ENCODE peak calls at places on chromosomes 12 and 14, in four cellular contexts. S is NCI-H2029, K is foreskin fibroblast, N is lower leg skin. M is an unnamed sample.

GRCh38 chr14:73289729-73290128 is 52.4 kb downstream of the PAPLN start:
- DNase-seq in S (no peak), K (peak), N (no peak), M (no peak)

GRCh38 chr12:109740694-109741245 is 27.1 kb downstream of the FAM222A start:
- DNase-seq in S (no peak), K (no peak), N (no peak), M (no peak)

GRCh38 chr12:100114574-100114973 is 28.1 kb downstream of the BLTP3B start:
- DNase-seq in S (no peak), K (peak), N (no peak), M (no peak)

GRCh38 chr12:107684029-107684790 is 1.4 kb upstream of the PWP1 start:
- DNase-seq in S (no peak), K (peak), N (no peak), M (no peak)

GRCh38 chr12:100476013-100476751 is 2.5 kb downstream of the NR1H4 start:
- DNase-seq in S (no peak), K (no peak), N (no peak), M (no peak)

GRCh38 chr14:74612346-74613021 is 447 bp upstream of the LTBP2 start:
- DNase-seq in S (peak), K (peak), N (no peak), M (peak)

GRCh38 chr12:110135012-110135411 is 10.9 kb downstream of the IFT81 start:
- DNase-seq in S (no peak), K (peak), N (no peak), M (no peak)

GRCh38 chr12:93591137-93591868 is 18.8 kb downstream of the SOCS2 start:
- DNase-seq in S (no peak), K (peak), N (peak), M (no peak)

GRCh38 chr12:88958961-88959360 is 378.7 kb upstream of the KITLG start:
- DNase-seq in S (peak), K (no peak), N (no peak), M (no peak)

GRCh38 chr14:57848353-57848752 is 17.5 kb downstream of the SLC35F4 start:
- DNase-seq in S (no peak), K (no peak), N (no peak), M (no peak)

GRCh38 chr12:81167694-81168093 is 89.8 kb downstream of the ACSS3 start:
- DNase-seq in S (no peak), K (peak), N (no peak), M (no peak)

GRCh38 chr14:28116716-28117115 is 649.9 kb upstream of the FOXG1 start:
- DNase-seq in S (no peak), K (no peak), N (no peak), M (no peak)

GRCh38 chr14:69107407-69108003 is 45.4 kb downstream of the DCAF5 start:
- DNase-seq in S (peak), K (peak), N (peak), M (peak)

GRCh38 chr12:31517994-31518393 is 72.9 kb downstream of the DENND5B start:
- DNase-seq in S (no peak), K (peak), N (no peak), M (no peak)

GRCh38 chr12:64352181-64352580 is 38.4 kb downstream of the C12orf56 start:
- DNase-seq in S (no peak), K (no peak), N (no peak), M (no peak)

GRCh38 chr12:65668981-65669695 is 155.1 kb upstream of the HMGA2 start:
- DNase-seq in S (no peak), K (no peak), N (no peak), M (no peak)

GRCh38 chr14:30985796-30986195 is 39.7 kb upstream of the AP4S1 start:
- DNase-seq in S (no peak), K (no peak), N (no peak), M (no peak)

GRCh38 chr12:6827982-6828670 is at the start of gene P3H3:
- DNase-seq in S (no peak), K (peak), N (no peak), M (no peak)

GRCh38 chr12:64767495-64767894 is 8.3 kb upstream of the GNS start:
- DNase-seq in S (no peak), K (no peak), N (no peak), M (no peak)

GRCh38 chr12:121796855-121797751 is 3.6 kb upstream of the RHOF start:
- DNase-seq in S (peak), K (peak), N (peak), M (no peak)

GRCh38 chr12:132284071-132284492 is 45.3 kb downstream of the GALNT9 start:
- DNase-seq in S (no peak), K (peak), N (no peak), M (peak)

GRCh38 chr12:95764848-95765247 is 25.7 kb downstream of the NTN4 start:
- DNase-seq in S (no peak), K (no peak), N (no peak), M (no peak)

GRCh38 chr14:41957459-41957858 is 350.8 kb downstream of the LRFN5 start:
- DNase-seq in S (no peak), K (no peak), N (no peak), M (no peak)

GRCh38 chr14:100410056-100410565 is 87.0 kb downstream of the SLC25A47 start:
- DNase-seq in S (no peak), K (no peak), N (no peak), M (no peak)

M was measured in Jurkat, Clone E6-1.